ENCODE peak calls at places on chromosome 1, in ten cellular contexts. One of them, this sample, is unnamed.

GRCh38 chr1:116934586-116935207 is 25.0 kb downstream of the PTGFRN start:
- DNase-seq in NCI-H345: no peak
- DNase-seq in M059J: no peak
- DNase-seq in psoas muscle: no peak
- DNase-seq in cardiac muscle cell: peak; percentile 45
- DNase-seq in Kasumi-1: peak; percentile 62
- DNase-seq in occipital lobe: no peak
- DNase-seq in activated gamma-delta T cell treated with Interleukin-2 at 50 U/mL for 16 hours: no peak
- DNase-seq in EL: no peak
- DNase-seq in brain microvascular endothelial cell: no peak
- DNase-seq in this sample: no peak

GRCh38 chr1:44947060-44947773 is 39.2 kb downstream of the EIF2B3 start:
- DNase-seq in NCI-H345: peak; percentile 1
- DNase-seq in M059J: peak; percentile 80
- DNase-seq in psoas muscle: no peak
- DNase-seq in cardiac muscle cell: peak; percentile 75
- DNase-seq in Kasumi-1: no peak
- DNase-seq in occipital lobe: peak; percentile 10
- DNase-seq in activated gamma-delta T cell treated with Interleukin-2 at 50 U/mL for 16 hours: no peak
- DNase-seq in EL: peak; percentile 51
- DNase-seq in brain microvascular endothelial cell: peak; percentile 32
- DNase-seq in this sample: peak; percentile 43

GRCh38 chr1:26477446-26478152 is 5.4 kb downstream of the HMGN2 start:
- DNase-seq in NCI-H345: no peak
- DNase-seq in M059J: peak; percentile 68
- DNase-seq in psoas muscle: no peak
- DNase-seq in cardiac muscle cell: no peak
- DNase-seq in Kasumi-1: no peak
- DNase-seq in occipital lobe: no peak
- DNase-seq in activated gamma-delta T cell treated with Interleukin-2 at 50 U/mL for 16 hours: no peak
- DNase-seq in EL: peak; percentile 54
- DNase-seq in brain microvascular endothelial cell: no peak
- DNase-seq in this sample: no peak

GRCh38 chr1:68782890-68783289 is 286.0 kb upstream of the DEPDC1 start:
- DNase-seq in NCI-H345: no peak
- DNase-seq in M059J: no peak
- DNase-seq in psoas muscle: no peak
- DNase-seq in cardiac muscle cell: peak; percentile 1
- DNase-seq in Kasumi-1: peak; percentile 18
- DNase-seq in occipital lobe: no peak
- DNase-seq in activated gamma-delta T cell treated with Interleukin-2 at 50 U/mL for 16 hours: no peak
- DNase-seq in EL: no peak
- DNase-seq in brain microvascular endothelial cell: no peak
- DNase-seq in this sample: no peak

GRCh38 chr1:20322825-20323612 is 32.3 kb downstream of the VWA5B1 start:
- DNase-seq in NCI-H345: no peak
- DNase-seq in M059J: peak; percentile 69
- DNase-seq in psoas muscle: no peak
- DNase-seq in cardiac muscle cell: peak; percentile 52
- DNase-seq in Kasumi-1: no peak
- DNase-seq in occipital lobe: no peak
- DNase-seq in activated gamma-delta T cell treated with Interleukin-2 at 50 U/mL for 16 hours: no peak
- DNase-seq in EL: peak; percentile 84
- DNase-seq in brain microvascular endothelial cell: peak; percentile 77
- DNase-seq in this sample: no peak

GRCh38 chr1:69534829-69535228 is 32.9 kb upstream of the LRRC7 start:
- DNase-seq in NCI-H345: no peak
- DNase-seq in M059J: no peak
- DNase-seq in psoas muscle: no peak
- DNase-seq in cardiac muscle cell: no peak
- DNase-seq in Kasumi-1: no peak
- DNase-seq in occipital lobe: no peak
- DNase-seq in activated gamma-delta T cell treated with Interleukin-2 at 50 U/mL for 16 hours: no peak
- DNase-seq in EL: no peak
- DNase-seq in brain microvascular endothelial cell: no peak
- DNase-seq in this sample: no peak

GRCh38 chr1:18948913-18949688 is 7.4 kb downstream of the IFFO2 start:
- DNase-seq in NCI-H345: no peak
- DNase-seq in M059J: peak; percentile 69
- DNase-seq in psoas muscle: peak; percentile 77
- DNase-seq in cardiac muscle cell: peak; percentile 82
- DNase-seq in Kasumi-1: no peak
- DNase-seq in occipital lobe: no peak
- DNase-seq in activated gamma-delta T cell treated with Interleukin-2 at 50 U/mL for 16 hours: no peak
- DNase-seq in EL: peak; percentile 71
- DNase-seq in brain microvascular endothelial cell: peak; percentile 66
- DNase-seq in this sample: no peak

GRCh38 chr1:201361652-201362504 is 15.6 kb downstream of the TNNT2 start:
- DNase-seq in NCI-H345: peak; percentile 54
- DNase-seq in M059J: peak; percentile 36
- DNase-seq in psoas muscle: peak; percentile 52
- DNase-seq in cardiac muscle cell: peak; percentile 60
- DNase-seq in Kasumi-1: peak; percentile 44
- DNase-seq in occipital lobe: no peak
- DNase-seq in activated gamma-delta T cell treated with Interleukin-2 at 50 U/mL for 16 hours: no peak
- DNase-seq in EL: peak; percentile 57
- DNase-seq in brain microvascular endothelial cell: no peak
- DNase-seq in this sample: no peak